ENCODE peak calls at places on chromosomes 3 and 15, in four cellular contexts. X is fibroblast of mammary gland, Z is adrenal gland, S is A549. U is an unnamed sample.

GRCh38 chr3:174441588-174442316 is 417.4 kb upstream of the NAALADL2 start:
- DNase-seq in X (peak), Z (no peak), S (no peak), U (peak)

GRCh38 chr3:28612232-28612631 is 263.6 kb upstream of the AZI2 start:
- DNase-seq in X (no peak), Z (no peak), S (no peak), U (no peak)

GRCh38 chr3:98930413-98930812 is 28.9 kb upstream of the DCBLD2 start:
- DNase-seq in X (no peak), Z (no peak), S (peak), U (no peak)

GRCh38 chr3:12483872-12484197 is 445 bp upstream of the TSEN2 start:
- DNase-seq in X (no peak), Z (no peak), S (no peak), U (no peak)

GRCh38 chr15:80436511-80437307 is 32.5 kb downstream of the ARNT2 start:
- DNase-seq in X (peak), Z (no peak), S (peak), U (peak)

GRCh38 chr3:197366301-197367044 is 68.1 kb upstream of the DLG1 start:
- DNase-seq in X (no peak), Z (peak), S (no peak), U (peak)

GRCh38 chr3:152272771-152273242 is 4.1 kb downstream of the MBNL1 start:
- DNase-seq in X (peak), Z (no peak), S (no peak), U (peak)

GRCh38 chr3:145395421-145395820 is 765.6 kb downstream of the PLOD2 start:
- DNase-seq in X (no peak), Z (no peak), S (no peak), U (no peak)

GRCh38 chr3:25665646-25666136 is 984 bp upstream of the TOP2B start:
- DNase-seq in X (no peak), Z (no peak), S (no peak), U (no peak)

GRCh38 chr3:101193957-101194356 is 126.4 kb downstream of the IMPG2 start:
- DNase-seq in X (peak), Z (no peak), S (peak), U (peak)

GRCh38 chr15:79184465-79184892 is 93.9 kb upstream of the RASGRF1 start:
- DNase-seq in X (peak), Z (peak), S (peak), U (peak)

GRCh38 chr3:136982520-136983138 is 24.8 kb downstream of the IL20RB start:
- DNase-seq in X (no peak), Z (no peak), S (no peak), U (no peak)

GRCh38 chr15:51672100-51672731 is 9.1 kb upstream of the SCG3 start:
- DNase-seq in X (no peak), Z (no peak), S (no peak), U (no peak)

GRCh38 chr3:192726386-192726785 is 955 bp downstream of the FGF12 start:
- DNase-seq in X (no peak), Z (no peak), S (no peak), U (no peak)

GRCh38 chr3:197730200-197730599 is 6.5 kb downstream of the RUBCN start:
- DNase-seq in X (peak), Z (no peak), S (peak), U (peak)

DNA sequence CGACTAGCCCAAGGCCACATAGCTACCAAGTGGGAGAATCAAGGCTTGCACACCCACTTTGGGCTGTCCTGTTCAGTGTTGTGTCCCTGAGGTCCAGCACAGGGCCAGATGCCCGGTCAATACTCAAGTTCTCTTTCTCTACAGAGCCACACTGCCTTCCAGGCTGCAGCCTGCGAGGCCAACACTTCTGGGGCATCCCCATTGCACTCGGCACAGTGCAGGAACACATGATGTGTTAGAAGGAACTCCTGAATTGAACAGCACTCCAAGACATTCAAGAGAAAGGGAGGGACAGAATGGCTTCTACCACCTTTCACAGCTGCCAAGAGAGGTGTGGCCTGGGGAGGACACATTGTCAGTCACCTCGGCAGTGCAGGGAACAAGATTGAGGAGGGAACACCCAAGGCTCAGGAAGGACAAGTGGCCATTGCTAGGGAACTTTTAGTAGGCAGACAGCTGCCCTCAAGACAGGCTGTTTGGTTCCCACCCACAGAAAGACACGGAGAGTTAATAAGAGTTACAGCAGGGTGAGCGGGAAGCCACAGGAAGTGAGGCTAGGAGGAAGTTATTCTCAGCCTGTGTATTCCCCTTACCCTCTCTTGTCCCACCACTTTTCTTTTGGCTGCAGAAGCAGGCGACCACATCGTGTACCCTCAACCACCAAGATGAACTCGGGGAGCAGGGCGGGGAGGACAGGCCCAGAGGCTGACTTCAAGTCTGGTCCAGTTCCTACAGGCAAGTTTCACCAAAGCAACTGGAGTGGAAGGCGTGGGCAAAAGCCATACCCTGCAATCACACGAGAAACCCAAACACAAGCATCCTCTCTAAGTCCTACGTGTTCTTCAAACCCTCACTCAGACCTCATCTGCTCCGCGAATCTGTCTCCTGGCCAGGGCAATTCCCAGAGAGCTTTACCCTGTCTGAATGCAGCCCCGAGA is 69.4 kb downstream of the SRGAP3 start:
- DNase-seq in X (no peak), Z (no peak), S (no peak), U (no peak)
- H3K4me3 ChIP-seq in X (no peak), Z (no peak), S (no peak), U (no peak)

GRCh38 chr3:38702231-38702630 is 52.7 kb upstream of the SCN5A start:
- DNase-seq in X (no peak), Z (no peak), S (no peak), U (no peak)

GRCh38 chr3:38711321-38711720 is 61.8 kb upstream of the SCN5A start:
- DNase-seq in X (no peak), Z (no peak), S (no peak), U (peak)

GRCh38 chr3:38713121-38713520 is 63.6 kb upstream of the SCN5A start:
- DNase-seq in X (no peak), Z (no peak), S (no peak), U (no peak)

GRCh38 chr3:38706961-38707360 is 57.5 kb upstream of the SCN5A start:
- DNase-seq in X (no peak), Z (no peak), S (no peak), U (no peak)

GRCh38 chr3:38707730-38708129 is 58.2 kb upstream of the SCN5A start:
- DNase-seq in X (no peak), Z (no peak), S (peak), U (no peak)
- TF ChIP-seq CTCF in X (peak), Z (no peak), S (no peak), U (peak)

DNA sequence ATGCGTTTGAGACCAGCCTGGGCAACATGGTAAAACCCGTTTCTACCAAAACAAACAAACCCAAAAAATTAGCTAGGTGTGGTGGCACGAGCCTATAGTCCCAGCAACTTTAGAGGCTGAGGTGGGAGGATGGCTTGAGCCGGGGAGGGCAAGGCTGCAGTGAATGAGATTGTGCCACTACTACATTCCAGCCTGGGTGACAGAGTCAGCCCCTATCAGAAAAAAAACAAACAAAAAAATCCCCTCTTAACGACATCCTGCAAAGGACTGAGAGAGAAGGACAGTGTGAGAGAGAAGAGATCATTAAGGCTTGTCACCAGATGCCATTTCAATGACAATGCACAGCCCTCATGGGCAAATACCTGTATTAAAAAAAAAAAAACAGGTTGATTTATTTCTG is 266.7 kb upstream of the ATP10A start:
- DNase-seq in X (no peak), Z (no peak), S (no peak), U (no peak)
- H3K4me3 ChIP-seq in X (no peak), Z (no peak), S (no peak), U (no peak)

GRCh38 chr3:157136647-157137387 is 23.1 kb downstream of the CCNL1 start:
- DNase-seq in X (peak), Z (peak), S (no peak), U (peak)
- TF ChIP-seq CTCF in X (no peak), Z (no peak), S (no peak), U (no peak)

DNA sequence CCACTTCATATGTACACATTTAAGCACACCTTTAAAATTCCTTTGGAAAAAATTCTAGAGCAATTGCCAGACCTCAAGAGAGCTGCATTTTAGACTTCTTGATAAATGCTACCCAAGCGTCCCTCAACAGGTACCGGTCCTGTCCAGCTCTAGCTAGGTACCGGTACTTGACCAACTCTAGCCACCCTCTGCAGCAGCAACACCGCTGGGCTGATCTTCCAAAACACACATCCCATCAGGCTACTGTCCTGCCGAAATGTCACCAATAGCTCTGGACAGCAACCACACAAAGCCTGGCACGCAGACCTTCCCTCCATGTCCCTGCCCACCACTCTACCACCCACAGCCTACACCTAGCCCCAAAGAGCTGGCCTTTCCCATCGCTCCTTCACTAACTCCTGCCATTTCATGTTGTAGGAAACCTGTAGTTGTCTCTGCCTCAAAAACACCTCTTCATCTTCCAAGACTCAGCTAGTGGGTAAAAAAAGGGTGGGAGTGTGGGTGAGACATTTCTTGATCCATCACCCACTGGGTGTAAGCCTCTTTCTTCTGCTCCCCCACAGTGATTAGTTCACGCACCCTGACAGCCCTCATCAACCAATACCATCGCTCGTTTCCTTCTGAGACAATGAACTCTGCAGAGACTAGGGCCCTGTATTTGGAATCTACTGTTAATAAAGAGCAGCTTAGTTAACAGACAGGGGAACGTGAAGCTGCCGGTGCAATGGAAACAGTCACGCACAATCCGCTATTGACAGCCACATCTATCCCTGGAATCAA is 6.8 kb downstream of the CHSY1 start:
- DNase-seq in X (no peak), Z (no peak), S (no peak), U (no peak)
- H3K4me3 ChIP-seq in X (no peak), Z (no peak), S (no peak), U (no peak)

DNA sequence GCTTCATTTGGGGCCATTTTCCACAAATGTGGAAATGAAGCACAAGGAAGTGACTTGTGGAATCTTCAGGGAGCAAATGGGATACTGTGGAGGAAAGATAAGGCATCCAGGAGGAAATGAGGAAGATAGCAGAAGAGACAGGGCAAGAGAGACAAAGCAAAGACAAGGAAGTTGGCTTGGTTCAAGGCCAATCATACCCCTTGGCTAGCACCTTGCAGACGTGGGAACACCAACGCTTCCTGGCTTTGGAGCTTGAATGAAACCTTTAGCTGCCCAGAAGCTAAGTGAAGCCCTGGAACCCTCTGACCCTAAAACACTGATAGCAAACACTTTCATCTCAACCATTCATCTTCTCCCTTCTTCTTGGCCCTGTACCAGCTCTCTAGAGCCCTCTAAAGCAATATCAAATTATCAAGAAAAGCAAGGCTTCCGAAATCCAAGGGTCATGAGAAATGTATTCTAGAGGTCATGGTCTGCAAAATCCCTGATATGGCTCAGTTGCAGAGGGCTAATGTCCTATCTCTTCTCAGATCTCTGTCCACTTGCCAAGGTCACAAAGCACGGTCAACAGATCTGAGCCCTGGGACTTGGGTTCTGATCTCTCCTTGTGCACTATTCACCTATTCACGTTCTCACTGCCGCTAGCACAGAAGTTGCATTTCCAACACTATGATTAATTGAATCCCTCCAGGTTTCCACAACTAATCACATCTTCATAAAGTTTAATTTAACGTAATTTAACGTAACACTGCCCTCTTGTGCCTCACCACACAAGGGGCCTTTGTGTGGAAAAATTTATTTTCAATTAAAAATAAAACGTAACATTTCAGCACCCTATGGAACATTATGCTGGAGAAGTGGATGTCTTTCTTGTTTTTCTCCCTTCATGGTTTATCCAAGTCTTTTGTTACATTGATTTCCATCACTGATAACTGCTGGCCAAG is 557.6 kb upstream of the ADAMTS9 start:
- DNase-seq in X (peak), Z (no peak), S (no peak), U (peak)
- TF ChIP-seq CTCF in X (peak), Z (peak), S (no peak), U (no peak)

GRCh38 chr3:43105224-43105596 is 669 bp downstream of the POMGNT2 start:
- DNase-seq in X (no peak), Z (no peak), S (no peak), U (no peak)
- H3K4me3 ChIP-seq in X (peak), Z (no peak), S (peak), U (peak)

GRCh38 chr3:19903649-19904048 is 30.4 kb downstream of the EFHB start:
- DNase-seq in X (no peak), Z (no peak), S (no peak), U (no peak)

GRCh38 chr3:19898725-19899124 is 35.3 kb downstream of the EFHB start:
- DNase-seq in X (no peak), Z (no peak), S (no peak), U (no peak)

GRCh38 chr3:19901918-19902317 is 32.1 kb downstream of the EFHB start:
- DNase-seq in X (peak), Z (no peak), S (no peak), U (peak)

GRCh38 chr3:19899264-19899663 is 34.8 kb downstream of the EFHB start:
- DNase-seq in X (no peak), Z (no peak), S (no peak), U (no peak)

GRCh38 chr3:19901337-19901736 is 32.7 kb downstream of the EFHB start:
- DNase-seq in X (no peak), Z (no peak), S (peak), U (no peak)
- TF ChIP-seq CTCF in X (no peak), Z (no peak), S (peak), U (no peak)

DNA sequence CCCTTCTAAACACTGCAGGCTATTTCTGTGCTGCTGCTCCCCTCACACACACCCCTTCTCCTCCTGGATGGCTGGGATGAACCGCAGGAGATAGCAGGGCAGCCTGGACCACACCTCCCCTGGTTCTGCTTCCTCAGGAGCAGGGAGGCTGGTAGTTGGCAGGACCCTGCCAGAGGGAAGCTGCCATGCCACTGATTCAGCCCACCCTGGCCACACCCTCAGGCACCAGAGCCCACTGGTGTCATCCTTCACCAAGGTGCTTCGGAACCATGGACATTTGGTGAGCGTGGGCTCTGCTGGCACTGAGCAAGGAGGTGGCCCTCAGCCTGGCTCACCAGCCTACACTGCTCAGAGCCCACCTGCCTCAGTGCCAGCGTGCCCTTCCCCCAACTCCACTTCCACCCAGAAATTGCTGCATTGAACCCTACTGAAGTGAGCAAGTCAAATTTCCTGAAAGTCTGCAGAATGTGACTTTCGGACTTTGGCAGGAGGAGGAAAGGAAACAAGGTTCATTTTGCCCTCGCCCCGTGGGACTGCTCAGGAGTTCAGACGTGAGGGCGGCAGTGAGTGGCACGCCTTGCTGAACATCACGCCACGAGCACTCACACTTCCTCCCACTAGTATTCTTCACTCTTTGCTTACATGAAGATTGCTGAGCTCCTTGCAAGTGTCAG is 26.3 kb downstream of the BMF start:
- DNase-seq in X (no peak), Z (no peak), S (no peak), U (no peak)
- H3K4me3 ChIP-seq in X (peak), Z (no peak), S (no peak), U (no peak)

GRCh38 chr15:92696096-92696495 is 40.5 kb upstream of the FAM174B start:
- DNase-seq in X (no peak), Z (no peak), S (no peak), U (no peak)

GRCh38 chr15:92690370-92690769 is 34.8 kb upstream of the FAM174B start:
- DNase-seq in X (no peak), Z (no peak), S (no peak), U (peak)

DNA sequence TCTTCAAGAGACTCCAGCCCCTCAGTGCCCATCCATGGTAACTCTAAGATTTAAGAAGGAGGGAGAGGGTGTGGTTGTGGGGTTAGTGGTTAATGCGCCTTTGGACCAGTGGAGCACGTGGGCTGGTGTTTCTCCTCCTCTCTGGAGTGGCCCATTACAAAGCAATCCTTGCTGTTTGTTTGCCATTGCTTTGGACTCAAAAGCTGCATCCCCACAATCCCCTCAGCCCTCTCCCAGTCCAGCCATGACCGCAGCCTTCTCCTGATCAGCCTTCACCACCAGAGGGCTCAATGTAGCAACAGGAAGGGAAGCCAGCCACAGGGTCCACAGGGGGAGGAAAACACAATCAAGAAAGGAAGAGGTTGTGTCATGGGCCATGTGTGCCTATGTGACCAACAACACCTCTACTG is 38.4 kb upstream of the FAM174B start:
- DNase-seq in X (peak), Z (no peak), S (peak), U (peak)
- TF ChIP-seq CTCF in X (peak), Z (peak), S (peak), U (peak)

U was measured in bronchial epithelial cell.